ENCODE peak calls at places on chromosomes 7 and 10, in eight cellular contexts. R is stimulated activated CD8-positive, alpha-beta memory T cell treated with anti-CD3 and anti-CD28 coated beads, Interleukin-12 subunit alpha, Interleukin-12 subunit beta, amount 100 ng/mL, for 1 hour; L is ELF-1; Q is globus pallidus; I is retinal pigment epithelial cell; Z is psoas muscle; B is foreskin fibroblast; C is effector memory CD8-positive, alpha-beta T cell. J is an unnamed sample.

GRCh38 chr10:7409045-7409731 is 1.6 kb downstream of the SFMBT2 start:
- DNase-seq in R (no peak), L (peak; percentile 36), Q (peak; percentile 65), I (no peak), Z (peak; percentile 25), B (no peak), C (peak; percentile 36), J (no peak)

GRCh38 chr7:73980206-73980605 is 47.8 kb upstream of the ELN start:
- DNase-seq in R (no peak), L (no peak), Q (no peak), I (no peak), Z (no peak), B (no peak), C (no peak), J (no peak)

GRCh38 chr7:22193361-22194016 is 163.5 kb downstream of the RAPGEF5 start:
- DNase-seq in R (no peak), L (peak; percentile 91), Q (peak; percentile 92), I (no peak), Z (no peak), B (peak; percentile 21), C (no peak), J (no peak)

GRCh38 chr7:20647908-20648776 is 32.7 kb downstream of the ABCB5 start:
- DNase-seq in R (no peak), L (peak; percentile 79), Q (no peak), I (peak; percentile 39), Z (no peak), B (no peak), C (no peak), J (peak; percentile 47)

GRCh38 chr7:6260291-6261183 is 11.9 kb downstream of the CYTH3 start:
- DNase-seq in R (no peak), L (no peak), Q (no peak), I (no peak), Z (no peak), B (peak; percentile 48), C (no peak), J (no peak)

GRCh38 chr10:93815304-93816091 is 57.8 kb downstream of the LGI1 start:
- DNase-seq in R (no peak), L (peak; percentile 54), Q (peak; percentile 33), I (no peak), Z (no peak), B (no peak), C (no peak), J (no peak)

GRCh38 chr7:139706837-139707236 is 71.0 kb downstream of the HIPK2 start:
- DNase-seq in R (no peak), L (no peak), Q (no peak), I (no peak), Z (no peak), B (no peak), C (no peak), J (no peak)

GRCh38 chr10:67156239-67156638 is 230.4 kb downstream of the LRRTM3 start:
- DNase-seq in R (no peak), L (no peak), Q (no peak), I (no peak), Z (no peak), B (no peak), C (no peak), J (no peak)

GRCh38 chr7:106114735-106115383 is 2.7 kb upstream of the SYPL1 start:
- DNase-seq in R (no peak), L (no peak), Q (no peak), I (no peak), Z (no peak), B (no peak), C (no peak), J (no peak)

GRCh38 chr7:80942261-80943041 is 23.6 kb upstream of the SEMA3C start:
- DNase-seq in R (no peak), L (peak; percentile 61), Q (no peak), I (peak; percentile 95), Z (peak; percentile 54), B (peak; percentile 97), C (no peak), J (peak; percentile 87)

GRCh38 chr7:132757778-132758177 is 181.5 kb upstream of the PLXNA4 start:
- DNase-seq in R (no peak), L (no peak), Q (no peak), I (no peak), Z (no peak), B (no peak), C (no peak), J (no peak)

GRCh38 chr7:46192191-46192590 is 271.1 kb upstream of the IGFBP3 start:
- DNase-seq in R (no peak), L (no peak), Q (no peak), I (no peak), Z (no peak), B (no peak), C (no peak), J (no peak)

GRCh38 chr7:131108212-131108980 is 219.3 kb upstream of the MKLN1 start:
- DNase-seq in R (peak; percentile 24), L (no peak), Q (no peak), I (no peak), Z (peak; percentile 64), B (no peak), C (peak; percentile 69), J (no peak)

GRCh38 chr10:125692932-125693847 is 10.2 kb upstream of the TEX36 start:
- DNase-seq in R (no peak), L (no peak), Q (no peak), I (no peak), Z (no peak), B (peak; percentile 77), C (no peak), J (no peak)

GRCh38 chr7:132577206-132578049 is 1.2 kb upstream of the PLXNA4 start:
- DNase-seq in R (no peak), L (peak; percentile 73), Q (peak; percentile 65), I (peak; percentile 24), Z (peak; percentile 71), B (peak; percentile 61), C (no peak), J (no peak)

GRCh38 chr10:89327803-89328441 is at the start of gene IFIT3:
- DNase-seq in R (no peak), L (peak; percentile 56), Q (peak; percentile 85), I (no peak), Z (peak; percentile 58), B (peak; percentile 91), C (no peak), J (peak; percentile 60)

GRCh38 chr10:126022841-126023240 is 126.5 kb downstream of the FANK1 start:
- DNase-seq in R (no peak), L (no peak), Q (no peak), I (no peak), Z (no peak), B (no peak), C (no peak), J (no peak)

GRCh38 chr10:50392966-50393718 is 141.8 kb upstream of the ASAH2 start:
- DNase-seq in R (no peak), L (no peak), Q (no peak), I (no peak), Z (no peak), B (no peak), C (no peak), J (no peak)

J was measured in NCI-H460.